ENCODE peak calls at places on chromosomes 3 and 15, in seven cellular contexts. H is HCT116, M is PC-9, S is neural progenitor cell, U is GM23248, J is K562, V is astrocyte. T is an unnamed sample.

GRCh38 chr3:176867681-176868663 is 329.3 kb downstream of the TBL1XR1 start:
- DNase-seq in J (no peak), M (peak), V (no peak), H (no peak), U (no peak), S (no peak), T (no peak)

GRCh38 chr15:74415966-74416916 is 17.5 kb downstream of the SEMA7A start:
- DNase-seq in V (no peak), U (no peak), M (no peak), S (no peak), J (no peak), H (no peak), T (no peak)

GRCh38 chr3:115156255-115156654 is 9.2 kb upstream of the ZBTB20 start:
- DNase-seq in M (no peak), H (no peak), U (no peak), J (no peak), V (no peak), S (no peak), T (no peak)

GRCh38 chr3:71371282-71371681 is 212.2 kb downstream of the FOXP1 start:
- DNase-seq in H (no peak), U (no peak), V (no peak), M (no peak), S (no peak), J (no peak), T (no peak)

GRCh38 chr3:196080997-196081833 is 675 bp downstream of the TFRC start:
- DNase-seq in M (peak), J (peak), S (peak), V (peak), H (no peak), U (peak), T (peak)

GRCh38 chr15:93479679-93480078 is 390.7 kb upstream of the RGMA start:
- DNase-seq in H (no peak), J (no peak), S (no peak), U (no peak), V (no peak), M (no peak), T (no peak)

GRCh38 chr3:126212629-126213375 is 32.4 kb upstream of the ALDH1L1 start:
- DNase-seq in M (peak), J (peak), S (peak), U (peak), V (peak), H (no peak), T (no peak)

GRCh38 chr15:30905821-30906220 is 2.1 kb downstream of the FAN1 start:
- DNase-seq in J (no peak), U (no peak), H (no peak), M (no peak), S (no peak), V (no peak), T (no peak)

GRCh38 chr15:64566629-64567427 is 106.5 kb downstream of the ZNF609 start:
- DNase-seq in U (no peak), J (peak), H (no peak), V (no peak), M (no peak), S (no peak), T (no peak)

GRCh38 chr15:82064824-82065223 is 19.0 kb upstream of the MEX3B start:
- DNase-seq in M (no peak), V (peak), J (no peak), S (no peak), H (no peak), U (peak), T (no peak)

GRCh38 chr3:100210777-100211145 is 50.0 kb upstream of the TBC1D23 start:
- DNase-seq in U (peak), V (peak), S (no peak), H (no peak), M (no peak), J (no peak), T (peak)

GRCh38 chr3:100216713-100217112 is 44.1 kb upstream of the TBC1D23 start:
- DNase-seq in H (no peak), V (peak), M (no peak), J (no peak), U (peak), S (no peak), T (no peak)

GRCh38 chr3:100213891-100214573 is 46.8 kb upstream of the TBC1D23 start:
- DNase-seq in V (peak), J (no peak), H (no peak), M (no peak), U (peak), S (no peak), T (no peak)

GRCh38 chr3:100209948-100210776 is 50.6 kb upstream of the TBC1D23 start:
- DNase-seq in V (no peak), U (peak), S (no peak), H (no peak), J (no peak), M (no peak), T (no peak)

DNA sequence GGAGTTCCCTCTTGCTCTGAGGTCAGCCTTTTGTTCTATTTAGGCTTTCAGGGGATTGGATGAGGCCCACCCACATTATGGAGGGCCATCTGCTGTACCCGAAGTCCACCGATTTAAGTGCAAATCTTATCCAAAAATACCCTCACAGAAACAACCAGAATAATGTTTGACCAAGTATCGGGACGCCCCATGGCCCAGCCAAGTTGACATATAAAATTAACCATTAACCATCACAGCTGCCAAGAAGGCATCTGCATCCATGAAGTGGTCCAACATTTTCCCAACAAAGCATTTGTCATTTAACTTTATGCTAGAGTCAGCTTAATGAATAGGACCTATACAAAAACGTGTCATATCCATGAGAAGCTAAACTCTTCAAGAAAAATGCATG is 46.2 kb upstream of the TBC1D23 start:
- DNase-seq in H (no peak), U (no peak), S (no peak), J (no peak), M (no peak), V (no peak), T (no peak)
- TF ChIP-seq EZH2 in H (no peak), U (no peak), S (no peak), J (no peak), M (no peak), V (no peak), T (no peak)

GRCh38 chr3:50303038-50303815 is at the start of gene HYAL1:
- DNase-seq in U (no peak), V (no peak), S (peak), J (peak), H (peak), M (no peak), T (no peak)
- H3K4me3 ChIP-seq in U (no peak), V (no peak), S (no peak), J (peak), H (peak), M (no peak), T (no peak)

DNA sequence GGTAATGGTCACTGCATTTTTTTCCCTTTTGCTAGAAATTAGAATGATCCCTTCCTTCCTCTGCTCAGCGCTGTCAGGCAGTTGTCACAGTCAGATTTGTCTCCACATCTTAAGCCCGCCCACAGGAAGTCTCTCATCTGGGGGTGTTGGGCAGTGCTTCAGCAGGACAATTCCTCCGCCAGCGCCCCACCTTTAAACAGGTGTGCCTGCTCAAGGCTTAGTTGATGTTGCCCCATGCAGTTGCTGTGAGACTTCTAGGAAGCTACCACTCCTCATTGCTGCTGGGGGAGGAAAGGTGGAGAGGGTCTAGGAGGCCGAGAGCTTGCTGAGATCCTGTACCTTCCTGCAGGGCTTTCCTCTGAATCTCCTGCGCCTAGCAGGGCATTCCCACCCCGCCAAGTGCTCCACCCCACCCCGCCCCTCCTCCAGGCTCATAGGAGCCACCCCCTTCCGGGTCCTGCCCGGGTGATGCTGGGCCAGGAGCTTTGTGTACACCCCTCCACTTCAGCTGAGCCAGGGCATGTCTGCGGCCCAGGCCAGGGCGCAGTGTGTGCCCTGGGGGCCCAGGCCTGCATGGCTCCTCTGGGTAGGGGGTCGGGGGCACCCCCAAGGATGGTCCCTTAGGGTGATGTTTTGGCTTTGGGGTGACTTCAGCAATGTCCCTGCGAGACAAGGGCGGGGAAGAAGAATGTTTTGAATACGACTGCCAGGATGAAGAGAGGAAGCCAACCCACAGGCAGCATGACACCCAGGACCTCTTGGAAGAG is 68.7 kb downstream of the TRAK1 start:
- DNase-seq in M (peak), J (peak), H (peak), V (no peak), U (peak), S (peak), T (no peak)
- H3K27ac ChIP-seq in M (peak), J (no peak), H (peak), V (no peak), U (no peak), S (no peak), T (no peak)

GRCh38 chr3:10992946-10993728 is 589 bp downstream of the SLC6A1 start:
- DNase-seq in M (no peak), V (no peak), H (no peak), S (peak), J (no peak), U (no peak), T (no peak)
- TF ChIP-seq EZH2 in M (no peak), V (peak), H (no peak), S (peak), J (no peak), U (peak), T (peak)

T was measured in SK-N-MC.